ENCODE peak calls at places on chromosomes 13 and 19, in seven cellular contexts. L is SK-N-SH, H is body of pancreas, B is NCI-H345, Q is GM12878, W is neural progenitor cell, V is fibroblast of the aortic adventitia. A is an unnamed sample.

GRCh38 chr13:38223093-38223492 is 126.6 kb upstream of the UFM1 start:
- DNase-seq in L (no peak), Q (no peak), W (peak), B (no peak), V (peak), H (no peak), A (no peak)

GRCh38 chr19:36113425-36113824 is 1.2 kb downstream of the POLR2I start:
- DNase-seq in H (no peak), L (no peak), B (no peak), Q (no peak), V (no peak), W (no peak), A (no peak)

GRCh38 chr13:82717249-82717648 is 1165.0 kb downstream of the SLITRK1 start:
- DNase-seq in B (no peak), L (no peak), W (no peak), V (peak), Q (no peak), H (no peak), A (peak)

GRCh38 chr13:112819816-112820215 is 130.0 kb downstream of the ATP11A start:
- DNase-seq in B (no peak), L (no peak), Q (no peak), H (no peak), V (no peak), W (no peak), A (no peak)

GRCh38 chr19:6451583-6452222 is 7.9 kb downstream of the SLC25A23 start:
- DNase-seq in Q (no peak), H (no peak), W (no peak), V (no peak), L (no peak), B (no peak), A (no peak)

GRCh38 chr13:94992277-94992989 is 280.1 kb upstream of the SOX21 start:
- DNase-seq in W (no peak), L (no peak), B (no peak), H (no peak), Q (no peak), V (peak), A (no peak)

GRCh38 chr19:5356428-5356827 is 15.8 kb upstream of the PTPRS start:
- DNase-seq in W (peak), V (no peak), Q (no peak), B (no peak), L (no peak), H (no peak), A (no peak)

GRCh38 chr19:17948474-17948966 is 15.7 kb downstream of the CCDC124 start:
- DNase-seq in B (no peak), Q (no peak), L (no peak), V (no peak), H (peak), W (no peak), A (no peak)

GRCh38 chr13:51970251-51970793 is 40.9 kb downstream of the ATP7B start:
- DNase-seq in H (no peak), L (no peak), Q (no peak), W (no peak), B (no peak), V (no peak), A (no peak)

GRCh38 chr13:89966524-89966923 is 1381.0 kb upstream of the MIR17HG start:
- DNase-seq in L (no peak), Q (no peak), W (peak), H (no peak), V (no peak), B (no peak), A (no peak)

GRCh38 chr13:113586661-113587479 is 2.3 kb downstream of the TFDP1 start:
- DNase-seq in W (no peak), H (peak), B (no peak), Q (no peak), V (no peak), L (no peak), A (no peak)

GRCh38 chr19:47863514-47863936 is 4.5 kb downstream of the TPRX2 start:
- DNase-seq in V (peak), B (peak), Q (no peak), L (peak), H (peak), W (peak), A (peak)

GRCh38 chr19:43872547-43873336 is 45.6 kb downstream of the ZNF283 start:
- DNase-seq in V (peak), L (no peak), Q (no peak), H (no peak), W (no peak), B (no peak), A (no peak)

GRCh38 chr13:50512602-50513527 is 330.6 kb downstream of the DLEU7 start:
- DNase-seq in V (peak), L (no peak), H (no peak), B (no peak), W (peak), Q (no peak), A (peak)

GRCh38 chr19:18879579-18880373 is 16.2 kb downstream of the CERS1 start:
- DNase-seq in Q (no peak), W (peak), H (no peak), L (peak), B (no peak), V (no peak), A (no peak)

GRCh38 chr19:38070573-38070972 is 153.4 kb downstream of the DPF1 start:
- DNase-seq in Q (no peak), V (peak), W (no peak), L (no peak), B (peak), H (no peak), A (no peak)

GRCh38 chr13:82654851-82655517 is 1227.3 kb downstream of the SLITRK1 start:
- DNase-seq in B (no peak), L (no peak), V (peak), W (no peak), Q (no peak), H (peak), A (no peak)

GRCh38 chr19:15469513-15470297 is 5.4 kb upstream of the RASAL3 start:
- DNase-seq in W (peak), H (no peak), V (no peak), Q (no peak), L (peak), B (no peak), A (no peak)

GRCh38 chr13:107376393-107377085 is 808.6 kb upstream of the ARGLU1 start:
- DNase-seq in L (peak), W (no peak), V (peak), Q (no peak), H (no peak), B (peak), A (peak)

GRCh38 chr13:109226631-109227030 is 559.8 kb downstream of the IRS2 start:
- DNase-seq in W (no peak), Q (no peak), L (no peak), B (no peak), H (no peak), V (peak), A (no peak)

GRCh38 chr13:46893820-46894533 is 2.9 kb downstream of the HTR2A start:
- DNase-seq in Q (peak), H (peak), B (peak), W (peak), V (peak), L (peak), A (peak)

GRCh38 chr13:22893777-22894176 is 287.0 kb upstream of the SGCG start:
- DNase-seq in Q (no peak), L (no peak), H (no peak), V (no peak), W (no peak), B (no peak), A (no peak)